ENCODE peak calls at places on chromosomes 16 and 17, in six cellular contexts. Z is activated gamma-delta T cell treated with Interleukin-2 at 50 U/mL for 16 hours; T is erythroblast; Q is left ventricle myocardium inferior; E is activated T-helper 9 cell treated with anti-CD3 and anti-CD28 coated beads, Interleukin-2, amount 50 U/mL, for 16 hours; U is substantia nigra. I is an unnamed sample.

GRCh38 chr16:13453325-13453724 is 466.6 kb upstream of the ERCC4 start:
- DNase-seq in Z (no peak), E (no peak), U (no peak), Q (no peak), T (no peak), I (no peak)

GRCh38 chr17:27078296-27078695 is 215.6 kb upstream of the WSB1 start:
- DNase-seq in E (no peak), Q (no peak), T (no peak), U (no peak), Z (no peak), I (no peak)

GRCh38 chr17:35081638-35082037 is 18.1 kb upstream of the RFFL start:
- DNase-seq in Q (no peak), T (no peak), E (no peak), U (no peak), Z (no peak), I (no peak)

GRCh38 chr17:68461589-68461988 is 4.3 kb upstream of the WIPI1 start:
- DNase-seq in Z (no peak), T (peak), E (no peak), Q (no peak), U (no peak), I (no peak)

GRCh38 chr16:84652565-84652964 is 4.3 kb downstream of the KLHL36 start:
- DNase-seq in T (no peak), E (no peak), U (no peak), Z (peak), Q (no peak), I (no peak)

GRCh38 chr16:2284001-2284770 is 16.3 kb upstream of the RNPS1 start:
- DNase-seq in Q (no peak), E (no peak), Z (no peak), T (no peak), U (no peak), I (no peak)

GRCh38 chr17:59026176-59026939 is 80.3 kb downstream of the TRIM37 start:
- DNase-seq in E (no peak), Z (no peak), T (no peak), U (no peak), Q (no peak), I (no peak)

GRCh38 chr17:6110592-6110991 is 40.4 kb downstream of the WSCD1 start:
- DNase-seq in T (no peak), Q (no peak), E (no peak), U (no peak), Z (no peak), I (no peak)

GRCh38 chr17:266701-267656 is 85.5 kb upstream of the DOC2B start:
- DNase-seq in Q (peak), E (no peak), T (no peak), U (no peak), Z (no peak), I (peak)

GRCh38 chr17:67211742-67212141 is 33.3 kb downstream of the HELZ start:
- DNase-seq in Q (no peak), T (no peak), E (no peak), U (no peak), Z (no peak), I (no peak)

GRCh38 chr17:2213291-2213960 is 90.2 kb downstream of the SMG6 start:
- DNase-seq in Z (no peak), E (no peak), T (no peak), U (peak), Q (no peak), I (no peak)

GRCh38 chr17:64398330-64398729 is 7.7 kb upstream of the PECAM1 start:
- DNase-seq in E (no peak), Q (no peak), T (no peak), Z (peak), U (no peak), I (peak)

GRCh38 chr17:31907342-31907975 is 6.0 kb upstream of the UTP6 start:
- DNase-seq in Q (no peak), U (no peak), E (no peak), T (no peak), Z (no peak), I (no peak)

GRCh38 chr17:81684442-81684911 is 666 bp downstream of the HGS start:
- DNase-seq in Z (no peak), U (no peak), T (peak), Q (no peak), E (no peak), I (no peak)

GRCh38 chr16:31200821-31201510 is 1.6 kb downstream of the PYCARD start:
- DNase-seq in Q (no peak), T (no peak), E (no peak), Z (peak), U (no peak), I (no peak)

GRCh38 chr16:89422905-89423630 is 67.3 kb downstream of the ANKRD11 start:
- DNase-seq in U (no peak), Q (no peak), E (peak), Z (peak), T (no peak), I (no peak)

GRCh38 chr17:56110463-56111138 is 42.7 kb upstream of the ANKFN1 start:
- DNase-seq in T (no peak), Q (no peak), Z (no peak), E (no peak), U (no peak), I (no peak)

GRCh38 chr17:80281516-80281915 is 20.9 kb downstream of the RNF213 start:
- DNase-seq in E (no peak), T (no peak), U (no peak), Q (no peak), Z (no peak), I (no peak)

GRCh38 chr17:2703606-2704005 is 8.0 kb downstream of the CLUH start:
- DNase-seq in Q (no peak), Z (no peak), U (no peak), T (no peak), E (no peak), I (peak)

GRCh38 chr17:60173304-60173807 is 23.6 kb downstream of the CA4 start:
- DNase-seq in Q (no peak), U (no peak), E (no peak), Z (no peak), T (no peak), I (no peak)

GRCh38 chr17:8997994-8998628 is 23.2 kb upstream of the NTN1 start:
- DNase-seq in Q (peak), T (peak), Z (peak), E (peak), U (no peak), I (peak)

GRCh38 chr16:65618335-65618734 is 496.5 kb upstream of the CDH11 start:
- DNase-seq in U (no peak), E (no peak), Q (no peak), T (no peak), Z (no peak), I (no peak)

GRCh38 chr17:15048381-15048780 is 216.7 kb downstream of the PMP22 start:
- DNase-seq in T (no peak), Z (no peak), U (no peak), Q (no peak), E (no peak), I (no peak)

GRCh38 chr16:11383481-11384183 is 38.4 kb downstream of the RMI2 start:
- DNase-seq in E (no peak), Z (no peak), T (no peak), U (no peak), Q (no peak), I (no peak)

GRCh38 chr17:49993423-49994037 is 1.5 kb downstream of the DLX3 start:
- DNase-seq in Z (no peak), E (no peak), T (no peak), U (no peak), Q (no peak), I (no peak)

GRCh38 chr17:40810505-40810904 is 10.7 kb upstream of the KRT28 start:
- DNase-seq in Q (no peak), E (no peak), Z (no peak), T (no peak), U (no peak), I (no peak)

GRCh38 chr16:50273382-50273690 is 7.0 kb downstream of the ADCY7 start:
- DNase-seq in U (no peak), T (no peak), E (no peak), Q (no peak), Z (no peak), I (peak)

I was measured in Right ventricle myocardium superior.